ENCODE peak calls at places on chromosomes 4 and X, in nine cellular contexts. One of them, this sample, is unnamed. For H3K36me3, the result is how much of the 10 kb centered on the place peaks cover.

GRCh38 chrX:107818900-107819521 is 6.7 kb upstream of the MID2 start:
- DNase-seq in cardiac muscle cell: no peak
- DNase-seq in fibroblast of lung: no peak
- DNase-seq in tibial artery: no peak
- DNase-seq in breast epithelium: no peak
- DNase-seq in thoracic aorta: no peak
- DNase-seq in heart right ventricle: no peak
- DNase-seq in lung: no peak
- DNase-seq in right atrium auricular region: no peak
- DNase-seq in this sample: no peak

GRCh38 chr4:138616775-138617174 is 374.6 kb upstream of the SLC7A11 start:
- DNase-seq in cardiac muscle cell: peak
- DNase-seq in fibroblast of lung: peak
- DNase-seq in tibial artery: no peak
- DNase-seq in breast epithelium: no peak
- DNase-seq in thoracic aorta: no peak
- DNase-seq in heart right ventricle: no peak
- DNase-seq in lung: no peak
- DNase-seq in right atrium auricular region: no peak
- DNase-seq in this sample: no peak

GRCh38 chrX:10648608-10649007 is 28.2 kb upstream of the MID1 start:
- DNase-seq in cardiac muscle cell: peak
- DNase-seq in fibroblast of lung: peak
- DNase-seq in tibial artery: no peak
- DNase-seq in breast epithelium: no peak
- DNase-seq in thoracic aorta: no peak
- DNase-seq in heart right ventricle: no peak
- DNase-seq in lung: no peak
- DNase-seq in right atrium auricular region: no peak
- DNase-seq in this sample: no peak

GRCh38 chrX:71111141-71111843 is at the start of gene IL2RG:
- DNase-seq in cardiac muscle cell: no peak
- DNase-seq in fibroblast of lung: no peak
- DNase-seq in tibial artery: no peak
- DNase-seq in breast epithelium: no peak
- DNase-seq in thoracic aorta: no peak
- DNase-seq in heart right ventricle: no peak
- DNase-seq in lung: no peak
- DNase-seq in right atrium auricular region: no peak
- DNase-seq in this sample: peak

GRCh38 chrX:49934148-49934547 is 11.8 kb downstream of the CLCN5 start:
- DNase-seq in cardiac muscle cell: peak
- DNase-seq in fibroblast of lung: no peak
- DNase-seq in tibial artery: no peak
- DNase-seq in breast epithelium: no peak
- DNase-seq in thoracic aorta: no peak
- DNase-seq in heart right ventricle: no peak
- DNase-seq in lung: no peak
- DNase-seq in right atrium auricular region: no peak
- DNase-seq in this sample: no peak

GRCh38 chr4:89212666-89213381 is 94.8 kb downstream of the GPRIN3 start:
- DNase-seq in cardiac muscle cell: peak
- DNase-seq in fibroblast of lung: peak
- DNase-seq in tibial artery: no peak
- DNase-seq in breast epithelium: no peak
- DNase-seq in thoracic aorta: no peak
- DNase-seq in heart right ventricle: no peak
- DNase-seq in lung: no peak
- DNase-seq in right atrium auricular region: no peak
- DNase-seq in this sample: no peak

GRCh38 chr4:164252286-164252685 is 501.6 kb upstream of the SMIM31 start:
- DNase-seq in cardiac muscle cell: no peak
- DNase-seq in fibroblast of lung: peak
- DNase-seq in tibial artery: no peak
- DNase-seq in breast epithelium: no peak
- DNase-seq in thoracic aorta: no peak
- DNase-seq in heart right ventricle: no peak
- DNase-seq in lung: no peak
- DNase-seq in right atrium auricular region: no peak
- DNase-seq in this sample: no peak

GRCh38 chr4:128538111-128538882 is 250.7 kb upstream of the PGRMC2 start:
- DNase-seq in cardiac muscle cell: no peak
- DNase-seq in fibroblast of lung: no peak
- DNase-seq in tibial artery: no peak
- DNase-seq in breast epithelium: no peak
- DNase-seq in thoracic aorta: no peak
- DNase-seq in heart right ventricle: no peak
- DNase-seq in lung: no peak
- DNase-seq in right atrium auricular region: no peak
- DNase-seq in this sample: no peak

GRCh38 chrX:40085714-40086113 is 12.0 kb downstream of the BCOR start:
- DNase-seq in cardiac muscle cell: no peak
- DNase-seq in fibroblast of lung: no peak
- DNase-seq in tibial artery: peak
- DNase-seq in breast epithelium: no peak
- DNase-seq in thoracic aorta: no peak
- DNase-seq in heart right ventricle: no peak
- DNase-seq in lung: no peak
- DNase-seq in right atrium auricular region: no peak
- DNase-seq in this sample: no peak
- H3K4me3 ChIP-seq in cardiac muscle cell: no peak
- H3K4me3 ChIP-seq in fibroblast of lung: no peak
- H3K4me3 ChIP-seq in tibial artery: no peak
- H3K4me3 ChIP-seq in breast epithelium: no peak
- H3K4me3 ChIP-seq in thoracic aorta: peak
- H3K4me3 ChIP-seq in heart right ventricle: no peak
- H3K4me3 ChIP-seq in lung: no peak
- H3K4me3 ChIP-seq in right atrium auricular region: no peak
- H3K4me3 ChIP-seq in this sample: no peak

GRCh38 chrX:110036162-110037033 is 33.5 kb downstream of the TMEM164 start:
- DNase-seq in cardiac muscle cell: no peak
- DNase-seq in fibroblast of lung: no peak
- DNase-seq in tibial artery: no peak
- DNase-seq in breast epithelium: no peak
- DNase-seq in thoracic aorta: no peak
- DNase-seq in heart right ventricle: no peak
- DNase-seq in lung: no peak
- DNase-seq in right atrium auricular region: no peak
- DNase-seq in this sample: no peak

GRCh38 chrX:110034036-110034435 is 31.1 kb downstream of the TMEM164 start:
- DNase-seq in cardiac muscle cell: no peak
- DNase-seq in fibroblast of lung: no peak
- DNase-seq in tibial artery: no peak
- DNase-seq in breast epithelium: no peak
- DNase-seq in thoracic aorta: no peak
- DNase-seq in heart right ventricle: no peak
- DNase-seq in lung: no peak
- DNase-seq in right atrium auricular region: no peak
- DNase-seq in this sample: no peak

GRCh38 chrX:110038900-110039299 is 36.0 kb downstream of the TMEM164 start:
- DNase-seq in cardiac muscle cell: no peak
- DNase-seq in fibroblast of lung: no peak
- DNase-seq in tibial artery: no peak
- DNase-seq in breast epithelium: no peak
- DNase-seq in thoracic aorta: no peak
- DNase-seq in heart right ventricle: no peak
- DNase-seq in lung: no peak
- DNase-seq in right atrium auricular region: no peak
- DNase-seq in this sample: no peak

GRCh38 chrX:110032534-110033161 is 29.7 kb downstream of the TMEM164 start:
- DNase-seq in cardiac muscle cell: no peak
- DNase-seq in fibroblast of lung: no peak
- DNase-seq in tibial artery: no peak
- DNase-seq in breast epithelium: no peak
- DNase-seq in thoracic aorta: no peak
- DNase-seq in heart right ventricle: no peak
- DNase-seq in lung: no peak
- DNase-seq in right atrium auricular region: no peak
- DNase-seq in this sample: no peak

GRCh38 chrX:110037181-110037580 is 34.3 kb downstream of the TMEM164 start:
- DNase-seq in cardiac muscle cell: no peak
- DNase-seq in fibroblast of lung: peak
- DNase-seq in tibial artery: no peak
- DNase-seq in breast epithelium: no peak
- DNase-seq in thoracic aorta: no peak
- DNase-seq in heart right ventricle: no peak
- DNase-seq in lung: no peak
- DNase-seq in right atrium auricular region: no peak
- DNase-seq in this sample: no peak
- TF ChIP-seq CTCF in cardiac muscle cell: no peak
- TF ChIP-seq CTCF in fibroblast of lung: no peak
- TF ChIP-seq CTCF in tibial artery: no peak
- TF ChIP-seq CTCF in breast epithelium: no peak
- TF ChIP-seq CTCF in thoracic aorta: no peak
- TF ChIP-seq CTCF in heart right ventricle: no peak
- TF ChIP-seq CTCF in lung: no peak
- TF ChIP-seq CTCF in right atrium auricular region: no peak
- TF ChIP-seq CTCF in this sample: no peak

DNA sequence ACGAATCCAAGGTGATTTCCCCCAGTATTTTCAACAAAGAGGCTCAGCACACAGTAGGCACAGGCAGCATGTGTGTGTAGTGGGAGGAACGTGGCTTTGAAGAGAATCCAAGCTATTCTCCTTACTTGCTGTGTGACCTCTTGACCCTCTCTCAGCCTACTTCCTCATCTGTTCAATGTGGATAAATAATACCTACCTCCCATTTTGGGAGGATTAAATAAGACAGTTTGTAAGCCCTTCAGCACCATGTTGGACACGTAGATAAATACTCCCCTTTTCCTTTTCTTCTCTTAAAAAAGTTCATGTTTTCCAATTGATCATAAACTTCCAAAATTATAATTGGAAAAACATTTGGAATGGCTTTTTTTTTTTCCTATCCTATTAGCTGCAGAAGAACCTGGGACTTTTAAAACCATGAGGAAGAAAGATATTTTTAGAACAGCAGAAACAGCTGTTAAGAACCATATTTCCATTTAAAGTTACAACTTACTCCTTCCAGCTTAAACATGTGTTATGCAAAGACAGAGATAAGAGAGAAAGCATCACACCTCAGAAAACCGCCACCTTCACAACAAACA is 56.1 kb upstream of the TMEM131L start:
- DNase-seq in cardiac muscle cell: peak
- DNase-seq in fibroblast of lung: peak
- DNase-seq in tibial artery: no peak
- DNase-seq in breast epithelium: no peak
- DNase-seq in thoracic aorta: no peak
- DNase-seq in heart right ventricle: no peak
- DNase-seq in lung: no peak
- DNase-seq in right atrium auricular region: no peak
- DNase-seq in this sample: no peak
- H3K36me3 ChIP-seq in cardiac muscle cell: under half
- H3K36me3 ChIP-seq in fibroblast of lung: under half
- H3K36me3 ChIP-seq in tibial artery: under half
- H3K36me3 ChIP-seq in breast epithelium: under half
- H3K36me3 ChIP-seq in thoracic aorta: under half
- H3K36me3 ChIP-seq in heart right ventricle: under half
- H3K36me3 ChIP-seq in lung: under half
- H3K36me3 ChIP-seq in right atrium auricular region: under half
- H3K36me3 ChIP-seq in this sample: under half

GRCh38 chrX:32185160-32185559 is 1026.2 kb downstream of the DMD start:
- DNase-seq in cardiac muscle cell: no peak
- DNase-seq in fibroblast of lung: no peak
- DNase-seq in tibial artery: no peak
- DNase-seq in breast epithelium: no peak
- DNase-seq in thoracic aorta: no peak
- DNase-seq in heart right ventricle: no peak
- DNase-seq in lung: no peak
- DNase-seq in right atrium auricular region: no peak
- DNase-seq in this sample: no peak
- H3K4me3 ChIP-seq in cardiac muscle cell: no peak
- H3K4me3 ChIP-seq in fibroblast of lung: no peak
- H3K4me3 ChIP-seq in tibial artery: no peak
- H3K4me3 ChIP-seq in breast epithelium: no peak
- H3K4me3 ChIP-seq in thoracic aorta: no peak
- H3K4me3 ChIP-seq in heart right ventricle: no peak
- H3K4me3 ChIP-seq in lung: no peak
- H3K4me3 ChIP-seq in right atrium auricular region: no peak
- H3K4me3 ChIP-seq in this sample: no peak

GRCh38 chr4:18536420-18536819 is 514.9 kb upstream of the LCORL start:
- DNase-seq in cardiac muscle cell: no peak
- DNase-seq in fibroblast of lung: no peak
- DNase-seq in tibial artery: no peak
- DNase-seq in breast epithelium: no peak
- DNase-seq in thoracic aorta: no peak
- DNase-seq in heart right ventricle: no peak
- DNase-seq in lung: no peak
- DNase-seq in right atrium auricular region: no peak
- DNase-seq in this sample: no peak
- TF ChIP-seq CTCF in cardiac muscle cell: no peak
- TF ChIP-seq CTCF in fibroblast of lung: no peak
- TF ChIP-seq CTCF in tibial artery: no peak
- TF ChIP-seq CTCF in breast epithelium: no peak
- TF ChIP-seq CTCF in thoracic aorta: no peak
- TF ChIP-seq CTCF in heart right ventricle: no peak
- TF ChIP-seq CTCF in lung: no peak
- TF ChIP-seq CTCF in right atrium auricular region: no peak
- TF ChIP-seq CTCF in this sample: no peak

GRCh38 chr4:147626903-147627302 is 9.7 kb downstream of the TMEM184C start:
- DNase-seq in cardiac muscle cell: no peak
- DNase-seq in fibroblast of lung: no peak
- DNase-seq in tibial artery: no peak
- DNase-seq in breast epithelium: no peak
- DNase-seq in thoracic aorta: no peak
- DNase-seq in heart right ventricle: no peak
- DNase-seq in lung: no peak
- DNase-seq in right atrium auricular region: no peak
- DNase-seq in this sample: no peak
- H3K36me3 ChIP-seq in cardiac muscle cell: half or more
- H3K36me3 ChIP-seq in fibroblast of lung: under half
- H3K36me3 ChIP-seq in tibial artery: half or more
- H3K36me3 ChIP-seq in breast epithelium: under half
- H3K36me3 ChIP-seq in thoracic aorta: under half
- H3K36me3 ChIP-seq in heart right ventricle: under half
- H3K36me3 ChIP-seq in lung: under half
- H3K36me3 ChIP-seq in right atrium auricular region: half or more
- H3K36me3 ChIP-seq in this sample: under half

This sample was measured in GM06990.